ENCODE peak calls at places on chromosomes 3 and 15, in eight cellular contexts. A is endothelial cell; T is HCT116; R is T-helper 1 cell; B is stimulated activated CD8-positive, alpha-beta memory T cell treated with anti-CD3 and anti-CD28 coated beads, Interleukin-15, amount 100 ng/mL, for 48 hours; D is NCI-H2081; Q is LHCN-M2; E is NCI-H446. J is an unnamed sample.

GRCh38 chr3:56398659-56399058 is 69.6 kb downstream of the ERC2 start:
- DNase-seq in E (no peak), D (no peak), B (no peak), R (no peak), A (no peak), Q (no peak), T (no peak), J (no peak)

GRCh38 chr3:44970916-44971490 is 5.0 kb downstream of the ZDHHC3 start:
- DNase-seq in E (no peak), A (no peak), R (no peak), Q (no peak), T (no peak), D (no peak), B (no peak), J (no peak)

GRCh38 chr15:50906954-50907865 is 1.3 kb upstream of the AP4E1 start:
- DNase-seq in D (no peak), E (no peak), Q (no peak), T (no peak), A (no peak), B (peak; percentile 64), R (peak; percentile 90), J (peak; percentile 55)

GRCh38 chr3:3783675-3784074 is 15.6 kb upstream of the LRRN1 start:
- DNase-seq in E (no peak), Q (no peak), R (no peak), D (no peak), A (no peak), B (no peak), T (no peak), J (no peak)

GRCh38 chr3:127749787-127750225 is 72.5 kb downstream of the MGLL start:
- DNase-seq in R (no peak), T (no peak), E (no peak), Q (no peak), A (no peak), D (peak; percentile 26), B (no peak), J (no peak)

GRCh38 chr3:69439683-69440270 is 53.9 kb upstream of the FRMD4B start:
- DNase-seq in T (peak; percentile 16), R (peak; percentile 23), D (peak; percentile 21), E (no peak), B (no peak), A (no peak), Q (peak; percentile 38), J (no peak)

GRCh38 chr3:17213102-17213501 is 328.3 kb downstream of the PLCL2 start:
- DNase-seq in B (no peak), A (no peak), E (no peak), Q (peak; percentile 8), T (no peak), R (no peak), D (no peak), J (no peak)

GRCh38 chr3:158094235-158094916 is 11.8 kb downstream of the SHOX2 start:
- DNase-seq in E (no peak), T (no peak), A (peak; percentile 56), R (no peak), B (no peak), D (no peak), Q (no peak), J (no peak)

GRCh38 chr3:196611761-196612483 is 27.6 kb upstream of the NRROS start:
- DNase-seq in Q (no peak), E (no peak), T (no peak), A (peak; percentile 41), B (no peak), D (no peak), R (peak; percentile 55), J (no peak)

GRCh38 chr15:89760303-89761008 is 9.4 kb upstream of the MESP1 start:
- DNase-seq in R (peak; percentile 54), A (peak; percentile 95), E (peak; percentile 60), Q (peak; percentile 56), T (peak; percentile 39), B (peak; percentile 44), D (peak; percentile 56), J (peak; percentile 43)

GRCh38 chr3:35440826-35441225 is 198.5 kb upstream of the ARPP21 start:
- DNase-seq in E (no peak), T (no peak), B (no peak), A (no peak), R (no peak), Q (no peak), D (no peak), J (no peak)

GRCh38 chr3:89266074-89266473 is 158.7 kb downstream of the EPHA3 start:
- DNase-seq in B (no peak), E (no peak), D (no peak), A (no peak), Q (no peak), R (no peak), T (no peak), J (no peak)

GRCh38 chr3:8864570-8865350 is 95.3 kb upstream of the OXTR start:
- DNase-seq in A (no peak), B (no peak), E (no peak), T (no peak), D (no peak), Q (peak; percentile 73), R (no peak), J (no peak)

GRCh38 chr3:195887670-195888069 is 20.7 kb downstream of the TNK2 start:
- DNase-seq in R (no peak), B (no peak), Q (no peak), D (no peak), E (no peak), A (no peak), T (no peak), J (no peak)

GRCh38 chr3:4828279-4829030 is 150.8 kb upstream of the BHLHE40 start:
- DNase-seq in D (no peak), R (no peak), Q (peak; percentile 42), E (no peak), B (no peak), A (no peak), T (no peak), J (no peak)

GRCh38 chr15:73367624-73368300 is 996 bp downstream of the HCN4 start:
- DNase-seq in D (no peak), Q (no peak), B (no peak), E (no peak), R (no peak), A (peak; percentile 29), T (no peak), J (no peak)

GRCh38 chr3:62374375-62374876 is 1.1 kb upstream of the FEZF2 start:
- DNase-seq in E (no peak), A (peak; percentile 12), D (no peak), T (no peak), B (no peak), Q (peak; percentile 18), R (no peak), J (no peak)

GRCh38 chr3:1962531-1963090 is 136.1 kb upstream of the CNTN4 start:
- DNase-seq in A (no peak), R (no peak), E (no peak), B (no peak), Q (no peak), T (no peak), D (peak; percentile 94), J (no peak)